ENCODE peak calls at places on chromosome 22, in eight cellular contexts. One of them, this sample, is unnamed.

GRCh38 chr22:27501191-27501936 is 300.2 kb downstream of the MN1 start:
- DNase-seq in aorta: no peak
- DNase-seq in HFF-Myc: no peak
- DNase-seq in RWPE2: no peak
- DNase-seq in tibial artery: no peak
- DNase-seq in mesendoderm: no peak
- DNase-seq in GM12865: no peak
- DNase-seq in BE2C: no peak
- DNase-seq in this sample: no peak

GRCh38 chr22:50274311-50274710 is 4.1 kb upstream of the MAPK11 start:
- DNase-seq in aorta: no peak
- DNase-seq in HFF-Myc: no peak
- DNase-seq in RWPE2: no peak
- DNase-seq in tibial artery: no peak
- DNase-seq in mesendoderm: no peak
- DNase-seq in GM12865: peak; percentile 71
- DNase-seq in BE2C: peak; percentile 75
- DNase-seq in this sample: peak; percentile 33

GRCh38 chr22:42299586-42300285 is 29.3 kb upstream of the TCF20 start:
- DNase-seq in aorta: no peak
- DNase-seq in HFF-Myc: no peak
- DNase-seq in RWPE2: no peak
- DNase-seq in tibial artery: peak; percentile 31
- DNase-seq in mesendoderm: peak; percentile 90
- DNase-seq in GM12865: peak; percentile 51
- DNase-seq in BE2C: no peak
- DNase-seq in this sample: no peak

GRCh38 chr22:41256254-41256897 is 15.6 kb upstream of the CHADL start:
- DNase-seq in aorta: no peak
- DNase-seq in HFF-Myc: peak; percentile 17
- DNase-seq in RWPE2: no peak
- DNase-seq in tibial artery: no peak
- DNase-seq in mesendoderm: no peak
- DNase-seq in GM12865: no peak
- DNase-seq in BE2C: no peak
- DNase-seq in this sample: peak; percentile 60

GRCh38 chr22:41935015-41935908 is 8.7 kb upstream of the TNFRSF13C start:
- DNase-seq in aorta: peak; percentile 47
- DNase-seq in HFF-Myc: no peak
- DNase-seq in RWPE2: no peak
- DNase-seq in tibial artery: no peak
- DNase-seq in mesendoderm: no peak
- DNase-seq in GM12865: no peak
- DNase-seq in BE2C: no peak
- DNase-seq in this sample: no peak

GRCh38 chr22:38228873-38229740 is 27.3 kb downstream of the MAFF start:
- DNase-seq in aorta: no peak
- DNase-seq in HFF-Myc: no peak
- DNase-seq in RWPE2: peak; percentile 77
- DNase-seq in tibial artery: peak; percentile 79
- DNase-seq in mesendoderm: no peak
- DNase-seq in GM12865: no peak
- DNase-seq in BE2C: no peak
- DNase-seq in this sample: peak; percentile 86

GRCh38 chr22:30553971-30554370 is 7.4 kb upstream of the SEC14L6 start:
- DNase-seq in aorta: no peak
- DNase-seq in HFF-Myc: no peak
- DNase-seq in RWPE2: no peak
- DNase-seq in tibial artery: no peak
- DNase-seq in mesendoderm: no peak
- DNase-seq in GM12865: no peak
- DNase-seq in BE2C: no peak
- DNase-seq in this sample: no peak

GRCh38 chr22:37519268-37520195 is at the start of gene CARD10:
- DNase-seq in aorta: no peak
- DNase-seq in HFF-Myc: no peak
- DNase-seq in RWPE2: peak; percentile 61
- DNase-seq in tibial artery: no peak
- DNase-seq in mesendoderm: no peak
- DNase-seq in GM12865: no peak
- DNase-seq in BE2C: peak; percentile 40
- DNase-seq in this sample: peak; percentile 66

GRCh38 chr22:31530816-31531180 is 34.5 kb downstream of the SFI1 start:
- DNase-seq in aorta: no peak
- DNase-seq in HFF-Myc: no peak
- DNase-seq in RWPE2: no peak
- DNase-seq in tibial artery: no peak
- DNase-seq in mesendoderm: peak; percentile 13
- DNase-seq in GM12865: no peak
- DNase-seq in BE2C: no peak
- DNase-seq in this sample: no peak

GRCh38 chr22:32926600-32926999 is 125.1 kb downstream of the TIMP3 start:
- DNase-seq in aorta: no peak
- DNase-seq in HFF-Myc: peak; percentile 33
- DNase-seq in RWPE2: no peak
- DNase-seq in tibial artery: no peak
- DNase-seq in mesendoderm: peak; percentile 60
- DNase-seq in GM12865: peak; percentile 37
- DNase-seq in BE2C: no peak
- DNase-seq in this sample: no peak

GRCh38 chr22:50189184-50189848 is 3.6 kb downstream of the TRABD start:
- DNase-seq in aorta: no peak
- DNase-seq in HFF-Myc: no peak
- DNase-seq in RWPE2: no peak
- DNase-seq in tibial artery: no peak
- DNase-seq in mesendoderm: no peak
- DNase-seq in GM12865: peak; percentile 47
- DNase-seq in BE2C: peak; percentile 59
- DNase-seq in this sample: no peak

DNA sequence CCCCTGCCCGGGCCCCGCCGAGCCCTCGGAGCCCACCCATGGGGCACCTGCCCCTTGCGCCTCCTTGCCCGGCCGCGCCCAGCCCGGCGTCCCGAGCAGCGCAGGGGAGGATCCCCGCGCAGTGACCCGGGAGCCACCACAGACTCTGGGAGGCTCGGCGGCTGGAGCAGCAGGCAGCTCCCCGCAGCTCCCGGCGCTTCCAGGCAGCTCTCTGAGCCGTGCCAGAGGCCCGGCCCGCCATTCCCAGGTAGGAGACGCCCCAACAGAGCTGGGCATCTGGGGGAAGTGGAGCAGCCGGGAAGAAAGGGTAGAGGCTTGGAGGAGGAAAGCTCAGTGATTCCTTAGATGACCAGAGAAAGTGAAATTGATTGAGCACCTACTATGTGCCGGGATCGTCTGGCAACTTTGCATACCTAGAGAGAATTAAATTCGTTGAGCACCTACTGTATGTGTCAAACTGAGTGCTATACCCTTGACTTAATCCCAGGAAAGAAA is 670 bp downstream of the RASD2 start:
- DNase-seq in aorta: no peak
- DNase-seq in HFF-Myc: no peak
- DNase-seq in RWPE2: no peak
- DNase-seq in tibial artery: no peak
- DNase-seq in mesendoderm: no peak
- DNase-seq in GM12865: no peak
- DNase-seq in BE2C: peak; percentile 48
- DNase-seq in this sample: no peak
- H3K4me3 ChIP-seq in aorta: peak overlapping the region; percentile 13
- H3K4me3 ChIP-seq in HFF-Myc: no peak overlapping the region
- H3K4me3 ChIP-seq in RWPE2: peak overlapping the region; percentile 41
- H3K4me3 ChIP-seq in tibial artery: peak overlapping the region; percentile 64
- H3K4me3 ChIP-seq in mesendoderm: no peak overlapping the region
- H3K4me3 ChIP-seq in GM12865: no peak overlapping the region
- H3K4me3 ChIP-seq in BE2C: peak overlapping the region; percentile 64
- H3K4me3 ChIP-seq in this sample: no peak overlapping the region

DNA sequence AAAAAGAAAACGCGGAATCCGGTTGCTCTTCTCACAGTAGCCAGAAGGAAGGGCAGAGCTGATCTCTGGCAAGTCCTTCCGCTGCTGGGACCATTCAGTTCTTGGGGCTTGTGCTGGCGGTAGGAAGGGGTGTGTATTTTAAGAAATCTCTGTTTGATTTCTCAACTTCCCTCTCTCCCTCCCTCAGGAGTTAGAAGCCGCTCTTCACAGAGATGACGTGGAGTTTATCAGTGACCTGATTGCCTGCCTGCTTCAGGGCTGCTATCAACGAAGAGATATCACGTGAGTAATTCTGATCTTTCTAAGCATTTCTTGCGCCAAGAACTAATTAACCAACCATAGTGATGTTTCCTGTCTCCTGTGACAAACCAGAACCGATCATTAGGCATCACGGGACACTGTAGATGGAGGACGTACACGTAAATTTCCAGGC is 85.9 kb upstream of the SLC25A18 start:
- DNase-seq in aorta: no peak
- DNase-seq in HFF-Myc: no peak
- DNase-seq in RWPE2: no peak
- DNase-seq in tibial artery: no peak
- DNase-seq in mesendoderm: peak; percentile 82
- DNase-seq in GM12865: no peak
- DNase-seq in BE2C: no peak
- DNase-seq in this sample: peak; percentile 4
- H3K4me3 ChIP-seq in aorta: no peak overlapping the region
- H3K4me3 ChIP-seq in HFF-Myc: no peak overlapping the region
- H3K4me3 ChIP-seq in RWPE2: no peak overlapping the region
- H3K4me3 ChIP-seq in tibial artery: no peak overlapping the region
- H3K4me3 ChIP-seq in mesendoderm: no peak overlapping the region
- H3K4me3 ChIP-seq in GM12865: no peak overlapping the region
- H3K4me3 ChIP-seq in BE2C: peak overlapping the region; percentile 29
- H3K4me3 ChIP-seq in this sample: peak overlapping the region; percentile 11

DNA sequence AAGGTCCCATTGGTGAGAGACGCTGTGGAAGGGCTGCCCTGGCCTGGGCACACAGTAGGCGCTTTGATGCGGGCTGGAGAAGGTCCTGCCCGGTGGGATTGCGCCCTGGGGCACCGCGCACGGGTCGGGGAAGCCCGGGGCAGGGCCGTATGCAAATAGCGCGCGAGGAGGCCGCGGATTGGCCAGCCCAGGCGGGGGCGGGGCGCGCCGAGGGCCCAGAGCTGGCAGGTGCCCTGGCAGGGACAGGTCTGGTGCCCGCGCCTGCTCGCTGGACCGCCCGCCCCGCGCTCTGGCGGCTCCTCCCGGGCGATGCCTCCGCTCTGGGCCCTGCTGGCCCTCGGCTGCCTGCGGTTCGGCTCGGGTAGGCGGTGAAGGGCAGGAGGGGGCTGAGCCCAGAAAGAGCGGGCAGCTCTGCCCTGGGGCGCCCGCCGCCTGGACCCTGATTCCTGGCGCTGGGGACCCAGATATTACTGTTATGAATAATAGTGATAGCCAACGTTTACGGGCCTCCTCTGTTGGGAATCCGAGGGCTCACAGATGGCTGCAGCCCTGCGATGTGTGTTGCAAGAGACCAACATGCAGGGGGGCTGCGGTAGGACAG is at the start of gene UPK3A:
- DNase-seq in aorta: peak; percentile 90
- DNase-seq in HFF-Myc: no peak
- DNase-seq in RWPE2: no peak
- DNase-seq in tibial artery: peak; percentile 42
- DNase-seq in mesendoderm: peak; percentile 68
- DNase-seq in GM12865: peak; percentile 52
- DNase-seq in BE2C: peak; percentile 83
- DNase-seq in this sample: no peak
- H3K4me3 ChIP-seq in aorta: no peak within 1 kb of the TSS
- H3K4me3 ChIP-seq in HFF-Myc: peak within 1 kb of the TSS; percentile 7
- H3K4me3 ChIP-seq in RWPE2: no peak within 1 kb of the TSS
- H3K4me3 ChIP-seq in tibial artery: peak within 1 kb of the TSS; percentile 40
- H3K4me3 ChIP-seq in mesendoderm: no peak within 1 kb of the TSS
- H3K4me3 ChIP-seq in GM12865: peak within 1 kb of the TSS; percentile 24
- H3K4me3 ChIP-seq in BE2C: peak within 1 kb of the TSS; percentile 24
- H3K4me3 ChIP-seq in this sample: no peak within 1 kb of the TSS

GRCh38 chr22:44184006-44184405 is 3.3 kb downstream of the PARVG start:
- DNase-seq in aorta: no peak
- DNase-seq in HFF-Myc: no peak
- DNase-seq in RWPE2: no peak
- DNase-seq in tibial artery: no peak
- DNase-seq in mesendoderm: no peak
- DNase-seq in GM12865: no peak
- DNase-seq in BE2C: no peak
- DNase-seq in this sample: no peak

GRCh38 chr22:44181033-44181911 is 547 bp downstream of the PARVG start:
- DNase-seq in aorta: peak; percentile 76
- DNase-seq in HFF-Myc: no peak
- DNase-seq in RWPE2: no peak
- DNase-seq in tibial artery: no peak
- DNase-seq in mesendoderm: no peak
- DNase-seq in GM12865: peak; percentile 66
- DNase-seq in BE2C: no peak
- DNase-seq in this sample: no peak

GRCh38 chr22:44180706-44181032 is at the start of gene PARVG:
- DNase-seq in aorta: no peak
- DNase-seq in HFF-Myc: no peak
- DNase-seq in RWPE2: no peak
- DNase-seq in tibial artery: no peak
- DNase-seq in mesendoderm: peak; percentile 59
- DNase-seq in GM12865: peak; percentile 81
- DNase-seq in BE2C: no peak
- DNase-seq in this sample: no peak

GRCh38 chr22:44181912-44182590 is 1.3 kb downstream of the PARVG start:
- DNase-seq in aorta: no peak
- DNase-seq in HFF-Myc: no peak
- DNase-seq in RWPE2: no peak
- DNase-seq in tibial artery: no peak
- DNase-seq in mesendoderm: no peak
- DNase-seq in GM12865: peak; percentile 51
- DNase-seq in BE2C: no peak
- DNase-seq in this sample: no peak

GRCh38 chr22:44182591-44183588 is 2.2 kb downstream of the PARVG start:
- DNase-seq in aorta: no peak
- DNase-seq in HFF-Myc: no peak
- DNase-seq in RWPE2: no peak
- DNase-seq in tibial artery: peak; percentile 65
- DNase-seq in mesendoderm: no peak
- DNase-seq in GM12865: peak; percentile 70
- DNase-seq in BE2C: no peak
- DNase-seq in this sample: no peak
- H3K4me3 ChIP-seq in aorta: no peak overlapping the region
- H3K4me3 ChIP-seq in HFF-Myc: no peak overlapping the region
- H3K4me3 ChIP-seq in RWPE2: no peak overlapping the region
- H3K4me3 ChIP-seq in tibial artery: peak overlapping the region; percentile 23
- H3K4me3 ChIP-seq in mesendoderm: no peak overlapping the region
- H3K4me3 ChIP-seq in GM12865: peak overlapping the region; percentile 88
- H3K4me3 ChIP-seq in BE2C: no peak overlapping the region
- H3K4me3 ChIP-seq in this sample: no peak overlapping the region

GRCh38 chr22:40218723-40219294 is 41.1 kb downstream of the TNRC6B start:
- DNase-seq in aorta: no peak
- DNase-seq in HFF-Myc: no peak
- DNase-seq in RWPE2: no peak
- DNase-seq in tibial artery: no peak
- DNase-seq in mesendoderm: no peak
- DNase-seq in GM12865: no peak
- DNase-seq in BE2C: no peak
- DNase-seq in this sample: no peak
- H3K4me3 ChIP-seq in aorta: no peak overlapping the region
- H3K4me3 ChIP-seq in HFF-Myc: no peak overlapping the region
- H3K4me3 ChIP-seq in RWPE2: no peak overlapping the region
- H3K4me3 ChIP-seq in tibial artery: no peak overlapping the region
- H3K4me3 ChIP-seq in mesendoderm: no peak overlapping the region
- H3K4me3 ChIP-seq in GM12865: no peak overlapping the region
- H3K4me3 ChIP-seq in BE2C: no peak overlapping the region
- H3K4me3 ChIP-seq in this sample: no peak overlapping the region